ENCODE peak calls at places on chromosomes 11 and 22, in eight cellular contexts. One of them, this sample, is unnamed.

GRCh38 chr11:28274216-28274615 is 166.0 kb downstream of the METTL15 start:
- DNase-seq in fibroblast of lung: no peak
- DNase-seq in PC-3: no peak
- DNase-seq in neural progenitor cell: no peak
- DNase-seq in DND-41: no peak
- DNase-seq in mesenchymal stem cell: no peak
- DNase-seq in endothelial cell of umbilical vein: no peak
- DNase-seq in mammary epithelial cell: no peak
- DNase-seq in this sample: no peak

GRCh38 chr11:116773203-116774112 is 671 bp upstream of the BUD13 start:
- DNase-seq in fibroblast of lung: peak; percentile 17
- DNase-seq in PC-3: no peak
- DNase-seq in neural progenitor cell: no peak
- DNase-seq in DND-41: no peak
- DNase-seq in mesenchymal stem cell: no peak
- DNase-seq in endothelial cell of umbilical vein: peak; percentile 63
- DNase-seq in mammary epithelial cell: peak; percentile 26
- DNase-seq in this sample: peak; percentile 16

GRCh38 chr11:12979928-12980689 is 29.0 kb upstream of the RASSF10 start:
- DNase-seq in fibroblast of lung: no peak
- DNase-seq in PC-3: peak; percentile 24
- DNase-seq in neural progenitor cell: no peak
- DNase-seq in DND-41: no peak
- DNase-seq in mesenchymal stem cell: no peak
- DNase-seq in endothelial cell of umbilical vein: no peak
- DNase-seq in mammary epithelial cell: no peak
- DNase-seq in this sample: no peak

GRCh38 chr11:93145381-93145780 is 52.4 kb downstream of the SLC36A4 start:
- DNase-seq in fibroblast of lung: no peak
- DNase-seq in PC-3: no peak
- DNase-seq in neural progenitor cell: peak; percentile 55
- DNase-seq in DND-41: no peak
- DNase-seq in mesenchymal stem cell: no peak
- DNase-seq in endothelial cell of umbilical vein: no peak
- DNase-seq in mammary epithelial cell: no peak
- DNase-seq in this sample: no peak

GRCh38 chr11:108302121-108302785 is 79.4 kb downstream of the ATM start:
- DNase-seq in fibroblast of lung: peak; percentile 57
- DNase-seq in PC-3: peak; percentile 44
- DNase-seq in neural progenitor cell: no peak
- DNase-seq in DND-41: no peak
- DNase-seq in mesenchymal stem cell: peak; percentile 48
- DNase-seq in endothelial cell of umbilical vein: no peak
- DNase-seq in mammary epithelial cell: peak; percentile 57
- DNase-seq in this sample: peak; percentile 77

GRCh38 chr11:97506360-97506759 is 1116.5 kb downstream of the JRKL start:
- DNase-seq in fibroblast of lung: no peak
- DNase-seq in PC-3: no peak
- DNase-seq in neural progenitor cell: no peak
- DNase-seq in DND-41: no peak
- DNase-seq in mesenchymal stem cell: no peak
- DNase-seq in endothelial cell of umbilical vein: no peak
- DNase-seq in mammary epithelial cell: no peak
- DNase-seq in this sample: no peak

GRCh38 chr22:23897320-23897719 is 3.1 kb downstream of the MIF start:
- DNase-seq in fibroblast of lung: no peak
- DNase-seq in PC-3: no peak
- DNase-seq in neural progenitor cell: no peak
- DNase-seq in DND-41: no peak
- DNase-seq in mesenchymal stem cell: no peak
- DNase-seq in endothelial cell of umbilical vein: no peak
- DNase-seq in mammary epithelial cell: no peak
- DNase-seq in this sample: no peak

GRCh38 chr11:132576706-132577105 is 955.6 kb downstream of the OPCML start:
- DNase-seq in fibroblast of lung: peak; percentile 98
- DNase-seq in PC-3: no peak
- DNase-seq in neural progenitor cell: peak; percentile 24
- DNase-seq in DND-41: no peak
- DNase-seq in mesenchymal stem cell: peak; percentile 97
- DNase-seq in endothelial cell of umbilical vein: no peak
- DNase-seq in mammary epithelial cell: peak; percentile 61
- DNase-seq in this sample: peak; percentile 78

GRCh38 chr11:68264244-68264643 is 7.5 kb downstream of the C11orf24 start:
- DNase-seq in fibroblast of lung: no peak
- DNase-seq in PC-3: no peak
- DNase-seq in neural progenitor cell: no peak
- DNase-seq in DND-41: no peak
- DNase-seq in mesenchymal stem cell: no peak
- DNase-seq in endothelial cell of umbilical vein: no peak
- DNase-seq in mammary epithelial cell: no peak
- DNase-seq in this sample: no peak

GRCh38 chr11:68266936-68267880 is 4.6 kb downstream of the C11orf24 start:
- DNase-seq in fibroblast of lung: no peak
- DNase-seq in PC-3: no peak
- DNase-seq in neural progenitor cell: no peak
- DNase-seq in DND-41: no peak
- DNase-seq in mesenchymal stem cell: peak; percentile 16
- DNase-seq in endothelial cell of umbilical vein: no peak
- DNase-seq in mammary epithelial cell: no peak
- DNase-seq in this sample: no peak

GRCh38 chr11:68267881-68268240 is 3.9 kb downstream of the C11orf24 start:
- DNase-seq in fibroblast of lung: no peak
- DNase-seq in PC-3: no peak
- DNase-seq in neural progenitor cell: no peak
- DNase-seq in DND-41: no peak
- DNase-seq in mesenchymal stem cell: no peak
- DNase-seq in endothelial cell of umbilical vein: no peak
- DNase-seq in mammary epithelial cell: no peak
- DNase-seq in this sample: no peak

GRCh38 chr11:68264741-68265540 is 6.8 kb downstream of the C11orf24 start:
- DNase-seq in fibroblast of lung: no peak
- DNase-seq in PC-3: no peak
- DNase-seq in neural progenitor cell: no peak
- DNase-seq in DND-41: no peak
- DNase-seq in mesenchymal stem cell: no peak
- DNase-seq in endothelial cell of umbilical vein: no peak
- DNase-seq in mammary epithelial cell: no peak
- DNase-seq in this sample: no peak

DNA sequence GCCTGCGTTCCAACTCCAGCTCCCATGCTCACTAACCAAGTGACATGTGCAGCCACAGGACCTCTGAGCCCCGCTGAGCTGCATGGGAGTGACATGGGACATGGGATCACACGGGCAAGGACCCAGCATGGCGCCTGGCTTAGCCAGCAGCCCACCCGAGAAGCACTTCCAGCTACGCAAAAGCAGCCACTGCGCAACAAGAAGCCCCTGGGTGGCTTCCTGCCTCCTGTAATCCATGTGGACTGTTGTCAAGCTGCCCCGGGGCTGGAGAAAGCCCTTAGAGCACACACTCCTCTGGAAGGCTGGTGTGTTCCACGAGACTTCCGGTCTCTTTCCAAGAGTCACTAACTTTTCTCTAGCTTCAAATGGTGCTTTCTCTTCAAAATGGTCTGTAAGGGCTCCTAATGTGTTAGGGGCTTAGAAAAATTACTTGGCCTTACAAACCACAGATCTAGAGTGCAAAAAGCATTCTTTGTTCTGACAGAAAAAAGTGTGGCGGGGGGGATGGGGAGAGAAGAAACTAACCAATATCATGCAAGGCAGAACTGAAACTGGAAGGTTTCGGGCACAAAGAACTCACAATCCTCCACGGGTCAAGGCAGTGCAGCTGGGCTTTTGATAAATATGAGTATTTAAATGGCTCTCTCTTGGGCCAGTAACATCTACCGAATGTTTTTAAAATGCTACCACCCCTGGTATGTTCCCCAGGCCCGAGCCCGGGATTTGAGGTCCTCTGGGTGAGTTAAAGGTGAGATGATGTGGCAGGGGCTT is 5.5 kb downstream of the C11orf24 start:
- DNase-seq in fibroblast of lung: no peak
- DNase-seq in PC-3: no peak
- DNase-seq in neural progenitor cell: no peak
- DNase-seq in DND-41: no peak
- DNase-seq in mesenchymal stem cell: no peak
- DNase-seq in endothelial cell of umbilical vein: no peak
- DNase-seq in mammary epithelial cell: no peak
- DNase-seq in this sample: no peak
- H3K4me3 ChIP-seq in fibroblast of lung: no peak overlapping the region
- H3K4me3 ChIP-seq in PC-3: no peak overlapping the region
- H3K4me3 ChIP-seq in neural progenitor cell: no peak overlapping the region
- H3K4me3 ChIP-seq in DND-41: no peak overlapping the region
- H3K4me3 ChIP-seq in mesenchymal stem cell: no peak overlapping the region
- H3K4me3 ChIP-seq in endothelial cell of umbilical vein: no peak overlapping the region
- H3K4me3 ChIP-seq in mammary epithelial cell: no peak overlapping the region
- H3K4me3 ChIP-seq in this sample: no peak overlapping the region

GRCh38 chr11:120170741-120171261 is 32.9 kb upstream of the TRIM29 start:
- DNase-seq in fibroblast of lung: no peak
- DNase-seq in PC-3: no peak
- DNase-seq in neural progenitor cell: no peak
- DNase-seq in DND-41: no peak
- DNase-seq in mesenchymal stem cell: no peak
- DNase-seq in endothelial cell of umbilical vein: no peak
- DNase-seq in mammary epithelial cell: no peak
- DNase-seq in this sample: no peak

GRCh38 chr11:120167659-120168058 is 29.7 kb upstream of the TRIM29 start:
- DNase-seq in fibroblast of lung: no peak
- DNase-seq in PC-3: no peak
- DNase-seq in neural progenitor cell: no peak
- DNase-seq in DND-41: no peak
- DNase-seq in mesenchymal stem cell: no peak
- DNase-seq in endothelial cell of umbilical vein: no peak
- DNase-seq in mammary epithelial cell: no peak
- DNase-seq in this sample: no peak

GRCh38 chr11:120169981-120170698 is 32.2 kb upstream of the TRIM29 start:
- DNase-seq in fibroblast of lung: no peak
- DNase-seq in PC-3: no peak
- DNase-seq in neural progenitor cell: no peak
- DNase-seq in DND-41: no peak
- DNase-seq in mesenchymal stem cell: no peak
- DNase-seq in endothelial cell of umbilical vein: no peak
- DNase-seq in mammary epithelial cell: no peak
- DNase-seq in this sample: no peak

GRCh38 chr11:120168960-120169681 is 31.2 kb upstream of the TRIM29 start:
- DNase-seq in fibroblast of lung: peak; percentile 49
- DNase-seq in PC-3: peak; percentile 77
- DNase-seq in neural progenitor cell: peak; percentile 85
- DNase-seq in DND-41: no peak
- DNase-seq in mesenchymal stem cell: peak; percentile 68
- DNase-seq in endothelial cell of umbilical vein: peak; percentile 78
- DNase-seq in mammary epithelial cell: peak; percentile 82
- DNase-seq in this sample: peak; percentile 78

DNA sequence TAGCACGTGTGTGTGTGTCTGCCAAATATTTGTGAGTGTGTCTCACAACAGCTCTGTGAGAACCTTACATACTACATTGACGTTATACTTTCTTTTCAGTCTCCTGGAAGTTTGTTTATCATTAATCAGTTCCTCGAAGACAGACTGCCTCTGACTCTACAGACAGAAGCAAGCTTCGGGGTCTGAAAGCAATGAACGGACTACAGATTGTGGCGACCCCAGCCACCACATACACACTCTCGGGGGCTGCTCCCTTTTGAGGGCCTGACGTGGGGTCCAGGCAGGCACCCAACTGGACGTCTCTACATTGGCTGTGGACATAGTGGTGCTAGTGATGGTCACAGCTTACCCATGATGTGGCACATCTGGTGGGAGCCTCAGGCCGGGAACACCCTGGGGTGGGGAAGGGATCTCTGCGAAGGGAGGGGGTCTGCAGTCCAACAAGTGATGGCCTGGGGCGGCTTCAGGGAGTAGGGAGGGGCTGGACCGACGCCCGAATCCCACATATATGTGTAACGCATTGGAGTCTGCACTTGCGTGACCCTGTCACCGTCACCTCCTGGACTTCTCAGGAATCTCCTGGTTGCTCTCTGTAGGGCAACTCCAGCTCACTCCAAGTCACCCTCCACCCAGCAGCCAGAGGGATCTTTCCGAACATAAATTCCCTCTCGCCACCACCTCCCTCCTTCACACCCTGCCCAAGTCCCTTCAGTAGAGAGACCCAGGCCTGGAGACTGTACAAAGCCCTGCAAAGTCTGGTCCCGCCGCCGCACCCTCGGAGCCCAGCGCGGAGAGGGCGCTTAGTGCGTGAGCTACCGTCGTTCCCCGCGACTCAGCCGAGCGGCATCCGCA is 30.4 kb upstream of the TRIM29 start:
- DNase-seq in fibroblast of lung: no peak
- DNase-seq in PC-3: no peak
- DNase-seq in neural progenitor cell: no peak
- DNase-seq in DND-41: no peak
- DNase-seq in mesenchymal stem cell: no peak
- DNase-seq in endothelial cell of umbilical vein: no peak
- DNase-seq in mammary epithelial cell: no peak
- DNase-seq in this sample: no peak
- H3K9ac ChIP-seq in fibroblast of lung: peak overlapping the region; percentile 9
- H3K9ac ChIP-seq in PC-3: peak overlapping the region; percentile 41
- H3K9ac ChIP-seq in neural progenitor cell: no peak overlapping the region
- H3K9ac ChIP-seq in DND-41: no peak overlapping the region
- H3K9ac ChIP-seq in mesenchymal stem cell: peak overlapping the region; percentile 76
- H3K9ac ChIP-seq in endothelial cell of umbilical vein: no peak overlapping the region
- H3K9ac ChIP-seq in mammary epithelial cell: no peak overlapping the region
- H3K9ac ChIP-seq in this sample: peak overlapping the region; percentile 58

DNA sequence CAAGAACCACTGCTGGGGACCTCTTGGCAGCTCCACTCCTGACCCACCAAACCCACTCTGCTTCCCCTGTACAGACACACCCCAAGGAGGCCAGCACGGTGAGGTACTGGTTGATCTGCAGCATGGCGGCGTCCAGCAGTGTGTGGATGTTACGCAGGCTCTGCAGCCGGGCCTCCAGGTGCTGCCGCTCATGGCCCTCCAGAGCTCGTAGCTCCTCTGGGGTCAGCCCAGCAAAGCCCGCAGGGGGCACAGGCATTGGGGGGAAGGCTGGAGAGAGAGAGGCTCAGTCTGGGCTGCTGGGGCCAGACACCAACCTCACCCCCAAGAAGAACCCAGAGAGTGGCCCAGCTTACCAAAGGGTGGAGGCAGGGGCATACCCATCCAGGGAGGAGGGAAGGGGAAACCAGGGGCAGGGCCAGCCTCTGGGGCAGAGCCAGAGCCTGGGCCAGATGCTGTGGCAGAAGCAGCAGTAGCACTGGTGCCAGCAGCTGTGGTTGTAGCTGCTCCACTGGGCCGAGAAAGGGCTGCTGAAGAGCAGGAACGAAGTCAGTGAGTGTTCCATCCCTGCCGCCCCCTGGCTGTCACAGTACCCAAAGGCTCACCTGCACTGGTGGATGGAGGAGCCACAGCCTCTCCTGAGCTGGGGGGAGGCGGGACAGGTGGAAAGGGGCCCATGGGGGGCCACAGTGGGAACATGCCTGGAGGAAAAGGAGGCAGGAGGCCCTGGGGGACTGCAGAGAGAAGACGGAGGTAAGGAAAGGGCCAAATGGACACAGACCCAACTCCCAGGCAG is 4.5 kb downstream of the SYVN1 start:
- DNase-seq in fibroblast of lung: no peak
- DNase-seq in PC-3: no peak
- DNase-seq in neural progenitor cell: no peak
- DNase-seq in DND-41: no peak
- DNase-seq in mesenchymal stem cell: no peak
- DNase-seq in endothelial cell of umbilical vein: no peak
- DNase-seq in mammary epithelial cell: no peak
- DNase-seq in this sample: no peak
- H3K4me3 ChIP-seq in fibroblast of lung: no peak overlapping the region
- H3K4me3 ChIP-seq in PC-3: no peak overlapping the region
- H3K4me3 ChIP-seq in neural progenitor cell: no peak overlapping the region
- H3K4me3 ChIP-seq in DND-41: no peak overlapping the region
- H3K4me3 ChIP-seq in mesenchymal stem cell: no peak overlapping the region
- H3K4me3 ChIP-seq in endothelial cell of umbilical vein: no peak overlapping the region
- H3K4me3 ChIP-seq in mammary epithelial cell: no peak overlapping the region
- H3K4me3 ChIP-seq in this sample: no peak overlapping the region

GRCh38 chr11:45887587-45887986 is 2.1 kb downstream of the MAPK8IP1 start:
- DNase-seq in fibroblast of lung: no peak
- DNase-seq in PC-3: no peak
- DNase-seq in neural progenitor cell: no peak
- DNase-seq in DND-41: no peak
- DNase-seq in mesenchymal stem cell: no peak
- DNase-seq in endothelial cell of umbilical vein: no peak
- DNase-seq in mammary epithelial cell: no peak
- DNase-seq in this sample: no peak

GRCh38 chr11:45886816-45887520 is 1.5 kb downstream of the MAPK8IP1 start:
- DNase-seq in fibroblast of lung: no peak
- DNase-seq in PC-3: no peak
- DNase-seq in neural progenitor cell: no peak
- DNase-seq in DND-41: no peak
- DNase-seq in mesenchymal stem cell: no peak
- DNase-seq in endothelial cell of umbilical vein: no peak
- DNase-seq in mammary epithelial cell: no peak
- DNase-seq in this sample: no peak

GRCh38 chr11:45885921-45886721 is 670 bp downstream of the MAPK8IP1 start:
- DNase-seq in fibroblast of lung: no peak
- DNase-seq in PC-3: no peak
- DNase-seq in neural progenitor cell: peak; percentile 64
- DNase-seq in DND-41: no peak
- DNase-seq in mesenchymal stem cell: no peak
- DNase-seq in endothelial cell of umbilical vein: no peak
- DNase-seq in mammary epithelial cell: no peak
- DNase-seq in this sample: no peak

GRCh38 chr11:45884596-45885185 is 760 bp upstream of the MAPK8IP1 start:
- DNase-seq in fibroblast of lung: no peak
- DNase-seq in PC-3: no peak
- DNase-seq in neural progenitor cell: no peak
- DNase-seq in DND-41: no peak
- DNase-seq in mesenchymal stem cell: no peak
- DNase-seq in endothelial cell of umbilical vein: no peak
- DNase-seq in mammary epithelial cell: no peak
- DNase-seq in this sample: no peak

DNA sequence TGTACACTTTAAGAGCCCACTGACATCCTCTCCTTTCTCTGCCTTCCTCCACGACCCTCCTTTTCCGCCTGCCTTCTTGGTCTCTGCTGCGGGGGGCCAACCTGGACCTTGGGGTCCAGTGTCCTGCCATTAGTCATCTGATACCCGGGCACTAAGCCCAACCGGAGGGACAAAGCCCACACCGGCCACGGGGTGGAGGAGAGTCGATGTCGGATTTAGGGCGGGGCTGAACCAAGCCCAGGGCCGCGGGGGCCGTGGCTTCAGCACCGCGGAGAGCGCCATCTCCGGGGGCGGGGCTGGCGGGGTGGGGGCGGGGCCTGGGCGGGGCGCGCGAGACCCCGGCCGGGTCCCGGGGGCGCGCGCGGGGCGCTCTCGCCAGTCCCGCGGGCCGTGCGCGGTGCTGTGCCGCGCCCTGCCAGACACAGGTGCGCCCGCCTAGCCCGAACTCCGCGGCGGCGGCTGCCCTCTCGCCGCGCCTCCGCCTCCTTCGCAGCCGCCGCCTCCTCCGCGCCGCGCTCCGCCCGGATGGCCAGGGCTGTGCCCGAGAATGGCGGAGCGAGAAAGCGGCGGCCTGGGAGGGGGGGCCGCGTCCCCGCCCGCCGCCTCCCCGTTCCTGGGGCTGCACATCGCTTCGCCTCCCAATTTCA is at the start of gene MAPK8IP1:
- DNase-seq in fibroblast of lung: no peak
- DNase-seq in PC-3: peak; percentile 41
- DNase-seq in neural progenitor cell: peak; percentile 94
- DNase-seq in DND-41: peak; percentile 75
- DNase-seq in mesenchymal stem cell: peak; percentile 35
- DNase-seq in endothelial cell of umbilical vein: peak; percentile 16
- DNase-seq in mammary epithelial cell: peak; percentile 28
- DNase-seq in this sample: peak; percentile 74
- H3K9ac ChIP-seq in fibroblast of lung: no peak within 1 kb of the TSS
- H3K9ac ChIP-seq in PC-3: no peak within 1 kb of the TSS
- H3K9ac ChIP-seq in neural progenitor cell: no peak within 1 kb of the TSS
- H3K9ac ChIP-seq in DND-41: peak within 1 kb of the TSS; percentile 52
- H3K9ac ChIP-seq in mesenchymal stem cell: no peak within 1 kb of the TSS
- H3K9ac ChIP-seq in endothelial cell of umbilical vein: no peak within 1 kb of the TSS
- H3K9ac ChIP-seq in mammary epithelial cell: no peak within 1 kb of the TSS
- H3K9ac ChIP-seq in this sample: no peak within 1 kb of the TSS

This sample was measured in adipocyte.